ENCODE peak calls at places on chromosomes 2 and 18, in ten cellular contexts. N is spleen, I is stomach, B is breast epithelium, Z is HCT116, T is prostate gland, X is endothelial cell of umbilical vein, V is esophagus muscularis mucosa, L is transverse colon, Y is GM12891. J is an unnamed sample.

GRCh38 chr2:239406316-239406995 is 5.6 kb upstream of the HDAC4 start:
- DNase-seq in N (no peak), I (no peak), B (no peak), Z (no peak), T (no peak), X (no peak), V (no peak), L (no peak), Y (no peak), J (no peak)

GRCh38 chr2:176642074-176642473 is 372.8 kb downstream of the MTX2 start:
- DNase-seq in N (no peak), I (no peak), B (no peak), Z (no peak), T (no peak), X (no peak), V (no peak), L (no peak), Y (no peak), J (no peak)

GRCh38 chr2:189874571-189875320 is 90.5 kb downstream of the PMS1 start:
- DNase-seq in N (no peak), I (no peak), B (no peak), Z (no peak), T (no peak), X (peak), V (no peak), L (no peak), Y (no peak), J (no peak)

GRCh38 chr2:101474752-101475384 is at the start of gene RFX8:
- DNase-seq in N (no peak), I (no peak), B (no peak), Z (no peak), T (no peak), X (no peak), V (no peak), L (no peak), Y (no peak), J (no peak)

GRCh38 chr2:200735061-200735460 is 76.6 kb upstream of the BZW1 start:
- DNase-seq in N (no peak), I (no peak), B (no peak), Z (no peak), T (no peak), X (no peak), V (no peak), L (no peak), Y (no peak), J (no peak)

GRCh38 chr2:85730686-85731085 is 23.1 kb upstream of the ATOH8 start:
- DNase-seq in N (no peak), I (no peak), B (no peak), Z (no peak), T (no peak), X (no peak), V (no peak), L (no peak), Y (no peak), J (no peak)

GRCh38 chr2:96431319-96431718 is 73.8 kb downstream of the NEURL3 start:
- DNase-seq in N (no peak), I (peak), B (no peak), Z (no peak), T (peak), X (no peak), V (no peak), L (no peak), Y (no peak), J (no peak)

GRCh38 chr2:8229546-8229986 is 452.3 kb upstream of the ID2 start:
- DNase-seq in N (peak), I (peak), B (no peak), Z (peak), T (peak), X (no peak), V (peak), L (peak), Y (no peak), J (no peak)

GRCh38 chr18:10205136-10205535 is 249.3 kb upstream of the APCDD1 start:
- DNase-seq in N (no peak), I (peak), B (no peak), Z (no peak), T (no peak), X (no peak), V (peak), L (no peak), Y (no peak), J (no peak)

GRCh38 chr18:3107740-3108151 is 94.8 kb upstream of the LPIN2 start:
- DNase-seq in N (no peak), I (no peak), B (no peak), Z (no peak), T (no peak), X (no peak), V (peak), L (no peak), Y (no peak), J (no peak)

GRCh38 chr2:45194611-45195010 is 185.4 kb upstream of the SIX2 start:
- DNase-seq in N (no peak), I (no peak), B (no peak), Z (no peak), T (no peak), X (no peak), V (no peak), L (no peak), Y (no peak), J (no peak)

GRCh38 chr2:96940991-96941775 is 45.2 kb downstream of the FAM178B start:
- DNase-seq in N (no peak), I (no peak), B (no peak), Z (no peak), T (no peak), X (no peak), V (no peak), L (no peak), Y (no peak), J (no peak)

GRCh38 chr2:160140001-160140400 is 60.1 kb downstream of the ITGB6 start:
- DNase-seq in N (no peak), I (no peak), B (no peak), Z (no peak), T (no peak), X (peak), V (no peak), L (no peak), Y (no peak), J (no peak)

GRCh38 chr2:240469239-240469636 is 33.8 kb downstream of the GPC1 start:
- DNase-seq in N (peak), I (no peak), B (no peak), Z (no peak), T (peak), X (no peak), V (peak), L (no peak), Y (no peak), J (no peak)

GRCh38 chr18:72325307-72325706 is 218.8 kb downstream of the CBLN2 start:
- DNase-seq in N (no peak), I (no peak), B (no peak), Z (no peak), T (no peak), X (no peak), V (no peak), L (no peak), Y (no peak), J (no peak)

GRCh38 chr2:95203911-95204310 is 3.4 kb upstream of the ZNF892 start:
- DNase-seq in N (no peak), I (no peak), B (no peak), Z (no peak), T (no peak), X (no peak), V (no peak), L (no peak), Y (no peak), J (no peak)

GRCh38 chr2:156434461-156435291 is 1.5 kb upstream of the GPD2 start:
- DNase-seq in N (no peak), I (no peak), B (no peak), Z (no peak), T (no peak), X (no peak), V (no peak), L (no peak), Y (no peak), J (no peak)

GRCh38 chr2:165745916-165746315 is 48.1 kb downstream of the GALNT3 start:
- DNase-seq in N (no peak), I (no peak), B (no peak), Z (no peak), T (peak), X (no peak), V (no peak), L (no peak), Y (no peak), J (no peak)

GRCh38 chr2:53740170-53740569 is 27.4 kb upstream of the CHAC2 start:
- DNase-seq in N (no peak), I (no peak), B (no peak), Z (peak), T (no peak), X (peak), V (no peak), L (no peak), Y (no peak), J (no peak)

GRCh38 chr2:86052676-86053075 is 53.0 kb downstream of the POLR1A start:
- DNase-seq in N (no peak), I (no peak), B (peak), Z (no peak), T (no peak), X (no peak), V (no peak), L (no peak), Y (no peak), J (no peak)

GRCh38 chr2:55048514-55048924 is 1.7 kb downstream of the RTN4 start:
- DNase-seq in N (no peak), I (no peak), B (no peak), Z (peak), T (peak), X (peak), V (no peak), L (peak), Y (no peak), J (no peak)

GRCh38 chr18:48766025-48766424 is 184.7 kb downstream of the SMAD7 start:
- DNase-seq in N (no peak), I (no peak), B (no peak), Z (no peak), T (no peak), X (no peak), V (no peak), L (no peak), Y (no peak), J (no peak)

GRCh38 chr2:202164409-202164808 is 74.0 kb downstream of the SUMO1 start:
- DNase-seq in N (no peak), I (no peak), B (no peak), Z (no peak), T (no peak), X (no peak), V (no peak), L (no peak), Y (no peak), J (no peak)

DNA sequence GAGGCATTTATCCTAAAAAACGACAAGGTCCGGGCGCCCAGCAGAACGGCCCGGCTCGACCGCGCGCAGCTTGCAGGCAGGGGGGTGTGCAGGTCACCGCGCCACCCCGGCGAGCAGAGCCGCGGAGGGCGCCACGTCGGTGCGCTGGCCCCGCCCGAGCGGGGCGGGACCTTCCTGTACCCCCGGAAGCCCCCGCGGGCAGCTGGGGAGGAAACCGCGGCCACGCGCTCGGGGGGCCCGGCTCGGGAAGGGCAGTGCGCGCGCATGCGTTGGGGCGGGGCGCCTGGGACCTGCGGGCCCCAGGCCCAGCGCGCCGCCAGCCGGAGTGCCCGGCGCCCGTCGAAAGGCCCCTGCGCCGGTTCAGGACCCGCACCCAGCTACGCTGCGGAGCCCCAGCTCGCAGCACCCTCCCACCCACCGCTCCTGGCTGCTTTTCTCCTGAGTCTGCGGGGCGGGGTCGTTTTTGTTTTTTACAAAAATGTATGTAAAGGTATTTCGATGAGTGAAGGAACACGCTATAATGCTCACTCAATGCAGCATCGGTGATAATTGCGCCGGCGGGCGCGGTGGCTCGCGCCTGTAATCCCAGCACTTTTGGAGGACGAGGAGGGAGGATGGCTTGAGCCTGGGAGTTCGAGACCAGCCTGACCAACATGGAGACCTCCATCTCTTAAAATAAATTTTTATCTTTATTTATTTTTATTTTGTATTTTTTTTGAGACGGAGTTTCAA is 47.7 kb upstream of the POMC start:
- DNase-seq in N (peak), I (peak), B (no peak), Z (no peak), T (peak), X (peak), V (no peak), L (peak), Y (peak), J (peak)
- TF ChIP-seq POLR2A in N (no peak), I (no peak), B (no peak), Z (no peak), T (no peak), X (peak), V (no peak), L (no peak), Y (peak), J (peak)

DNA sequence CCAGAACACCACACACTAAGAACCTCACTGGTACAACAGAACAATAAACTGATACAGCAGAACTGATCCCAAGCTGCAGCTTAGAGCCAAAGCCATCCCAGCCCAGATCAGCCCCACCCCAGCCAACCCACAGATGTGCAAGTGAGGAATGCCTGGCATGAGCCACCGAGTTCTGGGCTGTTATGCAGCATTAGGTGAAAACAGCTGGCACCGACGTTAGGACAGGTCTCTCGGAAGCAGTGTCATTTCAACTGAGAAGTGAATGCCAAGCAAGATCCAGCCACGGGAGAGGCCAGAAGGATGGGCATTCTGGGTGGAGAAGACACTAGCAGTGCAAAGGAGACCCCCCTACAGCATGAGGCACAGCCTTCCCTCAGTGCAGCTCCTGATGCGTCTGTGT is 38.9 kb downstream of the ADCY3 start:
- DNase-seq in N (no peak), I (no peak), B (no peak), Z (no peak), T (no peak), X (no peak), V (no peak), L (no peak), Y (no peak), J (no peak)
- TF ChIP-seq POLR2AphosphoS5 in N (no peak), I (no peak), B (no peak), Z (no peak), T (no peak), X (no peak), V (no peak), L (no peak), Y (no peak), J (no peak)

DNA sequence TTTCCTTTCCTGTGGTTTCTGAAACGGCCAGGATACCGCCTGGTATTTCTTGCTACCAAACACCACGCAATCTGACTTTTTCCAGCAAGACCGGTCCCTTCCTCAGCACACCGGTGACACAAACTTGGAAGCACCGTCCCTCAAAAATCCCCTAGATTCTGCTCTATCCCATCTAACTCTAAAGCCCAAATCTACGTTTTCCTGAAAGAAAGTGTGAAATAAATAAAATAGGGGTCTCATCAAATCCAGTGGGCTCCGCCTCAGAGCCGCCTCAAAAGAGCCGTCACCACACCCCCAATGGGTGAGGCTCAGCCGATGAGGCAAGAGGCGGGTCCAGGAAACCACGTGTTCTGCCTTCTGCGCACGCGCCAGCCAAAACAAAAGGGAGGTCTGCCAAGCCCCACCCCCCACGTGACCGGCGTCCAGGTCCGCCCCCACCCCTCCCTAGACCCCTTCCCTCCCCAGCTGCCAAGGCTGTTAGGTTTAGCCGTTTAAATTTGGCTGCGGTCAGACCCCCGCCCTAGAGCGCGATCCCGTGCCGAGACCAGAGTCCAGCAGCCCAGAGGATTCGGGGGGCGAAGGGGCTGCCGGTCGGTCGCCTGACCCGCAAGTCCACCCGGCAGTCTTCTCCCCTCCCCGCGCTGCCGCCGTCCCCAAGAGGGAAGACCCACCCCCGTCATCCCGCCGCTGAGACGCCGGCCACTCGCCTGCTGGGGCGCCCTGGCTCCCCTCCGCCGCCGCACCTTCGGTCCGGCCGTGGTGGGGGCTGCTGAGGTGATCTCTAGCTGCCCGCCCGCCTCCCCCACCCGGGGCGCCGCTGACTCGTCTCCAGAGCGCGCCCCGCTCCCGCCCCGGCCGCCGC is 536 bp downstream of the KANSL1L start:
- DNase-seq in N (peak), I (peak), B (peak), Z (peak), T (peak), X (peak), V (peak), L (peak), Y (peak), J (peak)
- TF ChIP-seq POLR2A in N (peak), I (peak), B (peak), Z (peak), T (peak), X (peak), V (peak), L (peak), Y (no peak), J (peak)

DNA sequence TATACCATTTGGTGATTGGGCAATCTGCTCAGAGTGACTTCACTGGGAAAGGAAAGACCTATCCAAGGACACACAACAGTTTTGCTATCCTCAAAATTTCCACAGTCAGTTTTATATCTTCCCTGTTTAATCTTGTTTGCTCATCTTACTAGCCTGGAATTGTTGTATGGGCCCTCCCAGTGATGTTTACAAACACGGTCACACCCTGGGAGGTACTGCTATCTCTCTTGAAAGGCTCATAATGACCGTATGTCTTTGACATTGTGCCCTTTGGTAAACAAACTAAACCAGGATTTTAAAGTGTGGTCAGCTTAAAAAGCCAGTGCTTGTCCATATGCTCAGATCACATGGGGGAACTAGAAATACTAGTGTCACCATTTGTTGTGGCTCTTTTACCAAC is 277.0 kb downstream of the CDH2 start:
- DNase-seq in N (no peak), I (no peak), B (no peak), Z (no peak), T (no peak), X (no peak), V (no peak), L (no peak), Y (no peak), J (no peak)
- TF ChIP-seq POLR2AphosphoS5 in N (no peak), I (no peak), B (no peak), Z (no peak), T (no peak), X (no peak), V (no peak), L (no peak), Y (no peak), J (no peak)

GRCh38 chr2:11867926-11868325 is 121.5 kb downstream of the LPIN1 start:
- DNase-seq in N (peak), I (no peak), B (no peak), Z (no peak), T (no peak), X (no peak), V (no peak), L (no peak), Y (no peak), J (no peak)
- TF ChIP-seq POLR2A in N (no peak), I (no peak), B (no peak), Z (no peak), T (no peak), X (no peak), V (no peak), L (no peak), Y (no peak), J (no peak)

DNA sequence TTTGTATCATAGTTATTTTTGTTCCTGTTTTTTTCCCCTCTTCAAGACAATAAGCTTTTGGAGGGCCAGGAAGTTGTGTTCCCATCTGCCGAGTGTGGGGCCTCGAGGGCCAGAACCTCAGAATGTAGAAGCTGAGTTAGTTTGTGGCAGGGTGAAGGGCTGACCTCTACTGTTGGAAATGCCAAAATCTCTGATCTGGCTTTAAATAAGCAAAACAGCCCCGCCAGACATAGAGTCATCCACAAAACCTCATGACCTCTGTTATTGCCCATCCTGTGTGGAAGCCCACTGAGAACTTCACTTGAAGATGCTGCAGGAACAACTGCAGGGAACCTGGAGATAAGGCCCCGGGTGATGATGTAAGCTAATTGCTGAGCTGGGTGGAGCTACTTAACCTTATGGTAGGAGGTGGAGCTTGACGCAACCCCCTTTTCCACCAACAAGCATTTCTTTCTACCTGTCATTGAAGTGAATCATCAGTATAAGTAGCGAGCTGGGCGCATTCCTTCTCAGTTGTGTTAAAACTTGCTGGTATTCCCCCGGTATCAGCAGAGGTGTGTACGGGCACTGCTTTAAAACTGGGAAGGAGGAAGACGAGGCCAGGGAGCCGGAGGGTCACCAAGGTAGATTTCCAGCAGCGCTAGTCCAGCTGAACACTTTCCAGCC is 177.2 kb downstream of the NEDD4L start:
- DNase-seq in N (no peak), I (peak), B (peak), Z (peak), T (peak), X (no peak), V (peak), L (peak), Y (no peak), J (no peak)
- TF ChIP-seq POLR2AphosphoS5 in N (no peak), I (no peak), B (peak), Z (peak), T (peak), X (no peak), V (no peak), L (peak), Y (no peak), J (peak)

GRCh38 chr2:236811062-236811656 is 241.5 kb downstream of the ACKR3 start:
- DNase-seq in N (no peak), I (no peak), B (no peak), Z (no peak), T (no peak), X (no peak), V (no peak), L (no peak), Y (no peak), J (no peak)
- TF ChIP-seq POLR2A in N (no peak), I (no peak), B (no peak), Z (no peak), T (no peak), X (no peak), V (no peak), L (no peak), Y (no peak), J (no peak)

J was measured in GM12892.